ENCODE peak calls at places on chromosome 13, in seven cellular contexts. A is H9, J is upper lobe of right lung, G is WTC11, X is GM10248, T is AG04450, Y is heart left ventricle. S is an unnamed sample.
A peak's percentile ranks its signal among the peaks of the same experiment; 100 is the strongest.

GRCh38 chr13:107284168-107284567 is 716.2 kb upstream of the ARGLU1 start:
- DNase-seq in T (no peak), X (no peak), J (no peak), G (no peak), Y (no peak), A (no peak), S (no peak)

GRCh38 chr13:58254961-58255360 is 623.4 kb downstream of the PCDH17 start:
- DNase-seq in Y (no peak), G (no peak), A (no peak), X (no peak), J (no peak), T (no peak), S (no peak)

GRCh38 chr13:34587586-34587985 is 354.5 kb upstream of the NBEA start:
- DNase-seq in J (no peak), X (no peak), A (no peak), Y (no peak), G (no peak), T (no peak), S (no peak)

GRCh38 chr13:80499536-80500280 is 158.8 kb upstream of the SPRY2 start:
- DNase-seq in G (no peak), T (no peak), Y (no peak), J (no peak), X (no peak), A (no peak), S (no peak)

GRCh38 chr13:89568276-89568675 is 1779.2 kb upstream of the MIR17HG start:
- DNase-seq in X (no peak), Y (no peak), G (no peak), J (no peak), T (no peak), A (no peak), S (no peak)

GRCh38 chr13:40764587-40765403 is 6.2 kb downstream of the MRPS31 start:
- DNase-seq in Y (no peak), T (no peak), G (no peak), J (no peak), A (no peak), X (no peak), S (no peak)

GRCh38 chr13:45518525-45519235 is 53.9 kb downstream of the COG3 start:
- DNase-seq in G (no peak), Y (no peak), A (no peak), X (no peak), J (no peak), T (peak; percentile 38), S (no peak)

GRCh38 chr13:104485571-104485970 is 1419.4 kb upstream of the SLC10A2 start:
- DNase-seq in A (no peak), Y (no peak), X (no peak), G (no peak), T (no peak), J (no peak), S (no peak)

GRCh38 chr13:99857738-99858137 is 113.8 kb downstream of the ZIC5 start:
- DNase-seq in X (no peak), A (no peak), J (no peak), G (no peak), Y (no peak), T (no peak), S (no peak)

GRCh38 chr13:63438951-63439350 is 2023.3 kb upstream of the PCDH20 start:
- DNase-seq in Y (no peak), A (no peak), G (no peak), T (no peak), X (no peak), J (no peak), S (no peak)

GRCh38 chr13:90974249-90974954 is 373.1 kb upstream of the MIR17HG start:
- DNase-seq in J (no peak), A (no peak), Y (no peak), T (no peak), X (no peak), G (no peak), S (no peak)

GRCh38 chr13:90968510-90968909 is 379.0 kb upstream of the MIR17HG start:
- DNase-seq in A (peak; percentile 48), Y (no peak), X (no peak), T (no peak), J (no peak), G (peak; percentile 52), S (no peak)
- TF ChIP-seq CTCF in A (peak; percentile 70), Y (no peak), X (no peak), T (no peak), J (peak; percentile 34), G (peak; percentile 37), S (no peak)

GRCh38 chr13:24362435-24362951 is 53.1 kb downstream of the C1QTNF9 start:
- DNase-seq in A (no peak), X (no peak), J (no peak), G (no peak), Y (no peak), T (no peak), S (no peak)
- TF ChIP-seq CTCF in A (no peak), X (no peak), J (no peak), G (no peak), Y (no peak), T (no peak), S (no peak)

GRCh38 chr13:30928971-30929370 is 3.5 kb upstream of the TEX26 start:
- DNase-seq in Y (no peak), X (no peak), J (no peak), T (no peak), G (no peak), A (no peak), S (no peak)

GRCh38 chr13:30934381-30934780 is 1.9 kb downstream of the TEX26 start:
- DNase-seq in T (no peak), Y (no peak), X (no peak), J (no peak), A (peak; percentile 66), G (peak; percentile 35), S (no peak)

GRCh38 chr13:30933334-30933681 is 852 bp downstream of the TEX26 start:
- DNase-seq in Y (no peak), G (no peak), J (no peak), A (no peak), T (no peak), X (no peak), S (no peak)

GRCh38 chr13:30934803-30935202 is 2.3 kb downstream of the TEX26 start:
- DNase-seq in A (no peak), T (no peak), X (no peak), G (no peak), Y (no peak), J (no peak), S (no peak)

GRCh38 chr13:30932481-30933333 is at the start of gene TEX26:
- DNase-seq in X (no peak), A (peak; percentile 88), G (peak; percentile 83), T (no peak), J (no peak), Y (no peak), S (no peak)
- TF ChIP-seq CTCF in X (no peak), A (peak; percentile 49), G (no peak), T (peak; percentile 45), J (no peak), Y (no peak), S (no peak)

DNA sequence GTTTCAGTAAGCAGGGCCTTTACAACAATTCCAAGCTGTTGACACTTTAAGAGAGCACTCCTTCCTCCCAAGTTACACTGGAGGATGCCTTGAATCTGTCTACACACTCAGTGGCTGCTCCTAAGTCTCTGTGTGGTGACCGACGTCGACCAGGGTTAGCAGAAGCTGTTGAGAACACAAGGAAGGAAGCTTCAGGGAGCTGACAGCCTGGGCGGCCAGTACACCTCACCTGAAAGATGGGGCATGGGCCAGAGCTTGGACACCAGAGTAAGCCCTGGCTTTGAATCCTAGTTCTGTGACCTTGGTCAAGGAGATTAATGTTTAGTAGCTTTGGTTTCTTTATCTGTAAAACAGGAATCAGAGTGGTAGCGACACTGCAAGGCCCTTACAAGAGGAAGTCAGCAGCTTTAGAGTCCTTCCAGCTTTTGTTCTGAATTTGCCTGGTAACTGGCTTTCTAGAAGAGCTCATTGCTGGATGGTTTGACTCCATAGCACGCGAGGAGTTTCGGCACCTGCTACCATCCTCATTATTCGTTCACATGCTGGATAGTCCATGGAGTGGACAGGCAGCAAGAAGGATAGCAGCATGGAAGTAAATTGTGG is 214.2 kb downstream of the FGF9 start:
- DNase-seq in G (no peak), J (no peak), T (no peak), X (no peak), Y (no peak), A (no peak), S (no peak)
- TF ChIP-seq CTCF in G (no peak), J (no peak), T (no peak), X (no peak), Y (no peak), A (no peak), S (no peak)

GRCh38 chr13:51348069-51348967 is 8.8 kb downstream of the SERPINE3 start:
- DNase-seq in G (no peak), T (no peak), J (no peak), A (no peak), Y (no peak), X (no peak), S (no peak)

GRCh38 chr13:51346397-51346796 is 6.9 kb downstream of the SERPINE3 start:
- DNase-seq in G (no peak), Y (no peak), T (no peak), A (no peak), J (no peak), X (no peak), S (no peak)

GRCh38 chr13:51349016-51349415 is 9.5 kb downstream of the SERPINE3 start:
- DNase-seq in X (no peak), Y (no peak), A (no peak), G (no peak), J (no peak), T (no peak), S (no peak)

GRCh38 chr13:51342706-51343105 is 3.2 kb downstream of the SERPINE3 start:
- DNase-seq in G (no peak), X (no peak), T (peak; percentile 4), J (no peak), A (no peak), Y (no peak), S (no peak)

GRCh38 chr13:51347099-51347498 is 7.6 kb downstream of the SERPINE3 start:
- DNase-seq in Y (no peak), A (peak; percentile 57), T (no peak), X (no peak), J (no peak), G (no peak), S (no peak)
- TF ChIP-seq CTCF in Y (no peak), A (peak; percentile 28), T (no peak), X (no peak), J (no peak), G (no peak), S (no peak)

DNA sequence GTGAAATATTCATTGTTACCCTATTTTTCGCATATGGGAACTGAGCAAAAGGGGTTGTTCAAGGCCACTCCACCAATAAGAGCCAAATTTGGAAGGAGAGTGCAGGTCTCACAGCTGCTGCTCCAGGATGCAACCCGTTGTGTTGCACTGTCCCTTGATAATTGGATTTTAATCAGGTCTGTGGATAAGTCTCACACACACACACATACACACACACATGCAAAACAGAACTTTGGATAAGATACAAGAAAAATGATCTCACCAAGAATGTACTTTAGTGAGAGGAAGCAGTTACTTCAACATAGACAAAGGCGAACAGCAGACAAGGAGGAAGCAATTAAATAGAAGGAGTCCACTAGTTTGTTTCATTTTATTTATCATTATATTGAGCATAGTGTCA is 127.3 kb upstream of the EDNRB start:
- DNase-seq in G (no peak), Y (no peak), A (no peak), X (no peak), J (no peak), T (no peak), S (no peak)
- TF ChIP-seq CTCF in G (no peak), Y (no peak), A (no peak), X (no peak), J (no peak), T (no peak), S (no peak)

S was measured in gastrocnemius medialis.